ENCODE peak calls at places on chromosomes 16 and 17, in seven cellular contexts. V is lung, M is tibial artery, O is Peyer's patch, K is cardiac muscle cell, W is AG10803, D is GM23248. X is an unnamed sample.
A peak's percentile ranks its signal among the peaks of the same experiment; 100 is the strongest.

GRCh38 chr17:57892820-57893595 is 43.2 kb upstream of the MRPS23 start:
- DNase-seq in O (peak; percentile 73), M (peak; percentile 98), W (peak; percentile 100), D (peak; percentile 100), V (peak; percentile 95), K (peak; percentile 99), X (peak; percentile 99)

GRCh38 chr16:70437017-70437581 is 1.8 kb downstream of the ST3GAL2 start:
- DNase-seq in D (peak; percentile 77), W (peak; percentile 89), M (no peak), O (no peak), K (peak; percentile 94), V (no peak), X (no peak)

GRCh38 chr16:10172848-10173655 is 9.2 kb downstream of the GRIN2A start:
- DNase-seq in V (no peak), M (no peak), D (peak; percentile 22), O (no peak), W (peak; percentile 19), K (no peak), X (no peak)

GRCh38 chr16:1633310-1633709 is 21.1 kb downstream of the CRAMP1 start:
- DNase-seq in K (no peak), D (no peak), M (no peak), V (no peak), W (no peak), O (no peak), X (no peak)

GRCh38 chr16:85995591-85996461 is 96.9 kb downstream of the IRF8 start:
- DNase-seq in V (no peak), O (no peak), M (no peak), D (no peak), W (peak; percentile 8), K (no peak), X (no peak)

GRCh38 chr16:17963185-17963836 is 373.2 kb downstream of the NPIPA8 start:
- DNase-seq in W (no peak), K (no peak), V (no peak), O (no peak), D (no peak), M (no peak), X (no peak)

GRCh38 chr17:1005361-1005946 is 8.5 kb downstream of the TIMM22 start:
- DNase-seq in D (peak; percentile 38), O (no peak), W (peak; percentile 71), V (no peak), M (peak; percentile 93), K (peak; percentile 80), X (peak; percentile 84)

GRCh38 chr17:72697602-72698146 is 394.8 kb downstream of the SLC39A11 start:
- DNase-seq in M (no peak), K (no peak), O (no peak), D (no peak), V (no peak), W (no peak), X (no peak)

GRCh38 chr17:28467456-28468025 is 5.9 kb upstream of the SLC13A2 start:
- DNase-seq in K (peak; percentile 95), V (no peak), M (peak; percentile 12), W (peak; percentile 79), D (peak; percentile 79), O (no peak), X (no peak)

GRCh38 chr17:7835818-7836595 is 2.0 kb downstream of the KDM6B start:
- DNase-seq in O (peak; percentile 88), K (no peak), V (no peak), M (peak; percentile 86), D (peak; percentile 77), W (peak; percentile 70), X (peak; percentile 87)

GRCh38 chr17:27906238-27906603 is 13.1 kb upstream of the LYRM9 start:
- DNase-seq in W (no peak), O (no peak), K (no peak), V (no peak), D (no peak), M (no peak), X (no peak)

GRCh38 chr16:63100082-63100481 is 1063.8 kb upstream of the CDH8 start:
- DNase-seq in W (no peak), V (no peak), D (no peak), M (no peak), O (no peak), K (no peak), X (no peak)

GRCh38 chr17:76597156-76598003 is 11.7 kb upstream of the ST6GALNAC2 start:
- DNase-seq in W (no peak), O (no peak), V (peak; percentile 55), D (no peak), M (no peak), K (peak; percentile 19), X (no peak)

GRCh38 chr16:14475370-14476139 is 154.5 kb downstream of the PARN start:
- DNase-seq in W (no peak), V (no peak), M (no peak), K (no peak), D (peak; percentile 80), O (no peak), X (no peak)

GRCh38 chr17:79831367-79832210 is 7.7 kb downstream of the CBX4 start:
- DNase-seq in M (no peak), K (peak; percentile 74), V (peak; percentile 75), D (no peak), W (no peak), O (no peak), X (no peak)

GRCh38 chr16:4401510-4401909 is 14.9 kb downstream of the CORO7 start:
- DNase-seq in W (no peak), V (no peak), O (no peak), M (no peak), D (no peak), K (no peak), X (no peak)

GRCh38 chr16:65457084-65457483 is 335.2 kb upstream of the CDH11 start:
- DNase-seq in V (no peak), M (no peak), K (no peak), D (no peak), W (no peak), O (no peak), X (no peak)

GRCh38 chr16:86575754-86576557 is 2.4 kb upstream of the FOXL1 start:
- DNase-seq in K (peak; percentile 94), M (peak; percentile 94), W (peak; percentile 94), O (peak; percentile 77), D (peak; percentile 98), V (no peak), X (peak; percentile 93)

GRCh38 chr17:66953661-66954060 is 10.8 kb upstream of the CACNG4 start:
- DNase-seq in M (no peak), V (no peak), W (peak; percentile 18), D (no peak), O (no peak), K (no peak), X (no peak)

GRCh38 chr17:13581925-13582324 is 19.8 kb downstream of the HS3ST3A1 start:
- DNase-seq in W (no peak), M (no peak), D (no peak), O (no peak), K (peak; percentile 72), V (no peak), X (no peak)

DNA sequence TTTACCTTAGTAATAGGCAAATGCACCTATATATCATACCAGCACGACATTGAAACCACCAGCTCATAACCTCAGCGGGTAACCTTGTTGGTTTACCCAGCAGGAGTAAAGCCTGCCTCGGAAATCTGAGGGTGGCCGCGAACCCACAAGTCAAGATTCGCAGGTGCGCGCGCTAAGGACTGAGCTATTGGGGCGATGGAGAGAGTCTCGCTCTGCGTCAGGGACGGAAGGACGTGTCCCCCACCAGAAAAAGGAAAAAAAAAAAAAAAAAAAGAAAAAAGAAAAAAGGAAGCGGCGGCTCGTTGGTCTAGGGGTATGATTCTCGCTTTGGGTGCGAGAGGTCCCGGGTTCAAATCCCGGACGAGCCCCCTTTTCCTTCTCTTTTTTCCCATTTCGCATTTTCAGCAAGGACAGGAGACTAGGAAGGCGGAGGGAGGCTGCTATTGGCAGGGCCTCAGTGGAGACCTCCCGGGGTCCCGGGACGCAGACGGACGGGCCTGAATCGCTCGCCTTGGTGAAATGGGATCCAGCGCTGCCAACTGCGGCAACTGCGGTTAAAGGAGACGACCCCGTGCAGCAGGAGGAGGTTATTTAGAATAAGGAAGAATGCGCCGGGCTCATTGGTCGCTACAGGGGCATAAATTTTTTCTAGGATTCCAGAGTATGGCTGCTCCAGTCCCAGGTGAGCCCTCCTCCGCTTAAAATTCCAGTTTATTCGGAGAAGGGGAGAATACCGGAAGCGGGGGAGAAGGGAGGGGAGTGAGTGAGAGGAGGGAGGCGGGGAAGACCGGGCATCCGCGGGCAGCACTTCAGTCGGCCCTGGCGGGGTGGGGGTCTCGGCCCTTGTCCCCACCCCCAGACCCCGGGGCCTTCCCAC is at the start of gene OR1F1:
- DNase-seq in O (peak; percentile 25), D (peak; percentile 54), M (no peak), V (no peak), K (peak; percentile 38), W (peak; percentile 59), X (no peak)
- H3K4me3 ChIP-seq in O (peak within 1 kb of the TSS; percentile 21), D (peak within 1 kb of the TSS; percentile 79), M (no peak within 1 kb of the TSS), V (no peak within 1 kb of the TSS), K (peak within 1 kb of the TSS; percentile 61), W (peak within 1 kb of the TSS; percentile 67), X (peak within 1 kb of the TSS; percentile 55)

GRCh38 chr17:44362056-44362355 is 1.6 kb downstream of the FAM171A2 start:
- DNase-seq in K (no peak), O (no peak), V (no peak), W (no peak), D (no peak), M (no peak), X (no peak)

GRCh38 chr17:44360144-44360533 is 3.5 kb downstream of the FAM171A2 start:
- DNase-seq in K (no peak), D (peak; percentile 22), V (no peak), O (no peak), M (no peak), W (no peak), X (no peak)

GRCh38 chr17:44361292-44362055 is 2.2 kb downstream of the FAM171A2 start:
- DNase-seq in M (no peak), W (no peak), O (no peak), D (no peak), K (no peak), V (no peak), X (no peak)

GRCh38 chr17:44359458-44360143 is 4.1 kb downstream of the FAM171A2 start:
- DNase-seq in M (peak; percentile 57), O (no peak), D (no peak), K (no peak), W (no peak), V (no peak), X (no peak)

DNA sequence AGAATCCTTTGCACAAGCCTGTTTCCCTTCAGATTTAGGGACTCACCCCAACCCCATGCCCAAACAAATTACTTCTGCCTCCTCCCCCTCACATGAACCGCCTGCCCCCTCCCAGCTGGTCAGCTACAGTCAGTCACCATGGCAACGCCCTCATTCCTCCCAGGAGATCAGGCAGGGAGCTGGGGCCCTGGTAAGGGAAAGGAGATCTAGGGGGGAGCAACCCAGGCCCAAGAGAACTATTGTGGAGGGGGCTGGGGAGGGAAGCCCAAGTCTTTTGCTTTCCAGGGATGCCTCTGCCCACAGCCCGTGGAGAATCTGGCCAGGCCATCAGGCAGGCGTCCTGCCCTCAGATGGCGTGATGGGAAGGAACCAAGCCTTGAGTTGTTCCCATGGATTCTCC is 2.8 kb downstream of the FAM171A2 start:
- DNase-seq in W (peak; percentile 51), M (no peak), D (peak; percentile 80), V (no peak), O (no peak), K (peak; percentile 63), X (no peak)
- H3K4me3 ChIP-seq in W (no peak overlapping the region), M (no peak overlapping the region), D (no peak overlapping the region), V (no peak overlapping the region), O (no peak overlapping the region), K (no peak overlapping the region), X (no peak overlapping the region)

GRCh38 chr17:42670925-42671657 is 5.7 kb downstream of the PLEKHH3 start:
- DNase-seq in W (no peak), K (no peak), M (no peak), O (no peak), V (no peak), D (no peak), X (no peak)
- H3K4me3 ChIP-seq in W (no peak overlapping the region), K (no peak overlapping the region), M (no peak overlapping the region), O (peak overlapping the region; percentile 33), V (no peak overlapping the region), D (no peak overlapping the region), X (peak overlapping the region; percentile 27)

GRCh38 chr17:78381601-78382168 is 3.2 kb downstream of the PGS1 start:
- DNase-seq in M (no peak), K (no peak), W (peak; percentile 54), V (no peak), O (no peak), D (peak; percentile 69), X (no peak)
- H3K4me3 ChIP-seq in M (no peak overlapping the region), K (no peak overlapping the region), W (peak overlapping the region; percentile 18), V (no peak overlapping the region), O (no peak overlapping the region), D (peak overlapping the region; percentile 47), X (no peak overlapping the region)

X was measured in coronary artery.